ENCODE peak calls at places on chromosome 3, in six cellular contexts. S, M, D, G, X and Q are unnamed samples.

GRCh38 chr3:124498891-124499290 is 231.4 kb upstream of the UMPS start:
- DNase-seq in S (no peak), D (no peak), X (no peak), M (no peak), G (no peak), Q (no peak)

GRCh38 chr3:71972031-71972430 is 187.1 kb upstream of the PROK2 start:
- DNase-seq in X (no peak), S (no peak), M (no peak), D (no peak), G (no peak), Q (no peak)

GRCh38 chr3:16338124-16338523 is 73.1 kb downstream of the OXNAD1 start:
- DNase-seq in M (no peak), S (no peak), G (no peak), D (peak), X (no peak), Q (no peak)

GRCh38 chr3:171383206-171384018 is 76.8 kb downstream of the TNIK start:
- DNase-seq in X (peak), M (no peak), S (no peak), G (peak), D (no peak), Q (no peak)

GRCh38 chr3:31532587-31533168 is at the start of gene STT3B:
- DNase-seq in D (peak), X (peak), M (peak), G (peak), S (peak), Q (peak)

GRCh38 chr3:107205354-107205753 is 171.9 kb upstream of the CCDC54 start:
- DNase-seq in D (no peak), S (no peak), M (no peak), X (no peak), G (no peak), Q (no peak)

GRCh38 chr3:139610886-139611285 is 66.9 kb downstream of the NMNAT3 start:
- DNase-seq in G (no peak), S (no peak), D (no peak), X (no peak), M (no peak), Q (no peak)

GRCh38 chr3:153400641-153401040 is 238.6 kb downstream of the RAP2B start:
- DNase-seq in S (no peak), G (no peak), M (no peak), X (peak), D (no peak), Q (no peak)

GRCh38 chr3:76438971-76439370 is 600.9 kb upstream of the ROBO2 start:
- DNase-seq in X (no peak), M (no peak), S (no peak), D (no peak), G (no peak), Q (no peak)

GRCh38 chr3:47890832-47891620 is 88.1 kb downstream of the DHX30 start:
- DNase-seq in X (no peak), S (no peak), G (peak), D (no peak), M (no peak), Q (no peak)

GRCh38 chr3:94252316-94252715 is 189.5 kb downstream of the NSUN3 start:
- DNase-seq in D (no peak), S (no peak), X (no peak), M (no peak), G (no peak), Q (no peak)

GRCh38 chr3:65202395-65202794 is 514.6 kb upstream of the ADAMTS9 start:
- DNase-seq in M (no peak), G (no peak), X (no peak), S (no peak), D (no peak), Q (no peak)

GRCh38 chr3:1374471-1374870 is 281.6 kb downstream of the CNTN6 start:
- DNase-seq in G (no peak), D (no peak), X (no peak), M (no peak), S (no peak), Q (no peak)

GRCh38 chr3:87287025-87287424 is 10.6 kb upstream of the POU1F1 start:
- DNase-seq in M (no peak), D (no peak), S (peak), G (no peak), X (peak), Q (no peak)

GRCh38 chr3:156483002-156483401 is 71.9 kb downstream of the SSR3 start:
- DNase-seq in X (no peak), D (no peak), M (no peak), G (no peak), S (no peak), Q (no peak)

GRCh38 chr3:149340310-149340933 is 7.0 kb upstream of the TM4SF18 start:
- DNase-seq in M (no peak), S (no peak), G (no peak), D (no peak), X (peak), Q (no peak)

GRCh38 chr3:11335056-11335608 is 62.9 kb downstream of the ATG7 start:
- DNase-seq in M (no peak), D (no peak), X (peak), G (peak), S (peak), Q (peak)

GRCh38 chr3:57738406-57738805 is 17.7 kb upstream of the SLMAP start:
- DNase-seq in M (no peak), D (no peak), X (no peak), G (no peak), S (no peak), Q (no peak)

GRCh38 chr3:8529197-8529637 is 27.6 kb downstream of the LMCD1 start:
- DNase-seq in G (peak), X (peak), M (no peak), D (no peak), S (no peak), Q (no peak)

GRCh38 chr3:172646439-172647015 is 64.3 kb downstream of the NCEH1 start:
- DNase-seq in D (no peak), S (no peak), M (peak), X (peak), G (no peak), Q (peak)

GRCh38 chr3:146142757-146143156 is 18.2 kb downstream of the PLOD2 start:
- DNase-seq in S (no peak), M (no peak), G (peak), D (no peak), X (peak), Q (no peak)

GRCh38 chr3:127173516-127174166 is 19.3 kb upstream of the PRR23E start:
- DNase-seq in M (no peak), S (no peak), D (no peak), G (no peak), X (no peak), Q (no peak)

GRCh38 chr3:115693868-115694267 is 70.6 kb downstream of the GAP43 start:
- DNase-seq in M (no peak), X (no peak), D (no peak), G (peak), S (no peak), Q (no peak)

GRCh38 chr3:186870421-186871201 is 28.1 kb downstream of the ADIPOQ start:
- DNase-seq in X (no peak), G (no peak), D (no peak), M (no peak), S (no peak), Q (no peak)

GRCh38 chr3:15467227-15468181 is 40.1 kb downstream of the EAF1 start:
- DNase-seq in S (no peak), M (no peak), X (no peak), G (no peak), D (no peak), Q (no peak)

GRCh38 chr3:32626650-32627049 is 56.0 kb upstream of the DYNC1LI1 start:
- DNase-seq in M (no peak), D (no peak), S (no peak), X (no peak), G (no peak), Q (no peak)

GRCh38 chr3:148158210-148158609 is 539.5 kb upstream of the AGTR1 start:
- DNase-seq in D (no peak), M (peak), G (peak), S (no peak), X (peak), Q (no peak)

GRCh38 chr3:4562595-4562994 is 69.4 kb downstream of the ITPR1 start:
- DNase-seq in M (no peak), G (no peak), D (no peak), X (no peak), S (no peak), Q (no peak)

GRCh38 chr3:172808969-172809546 is 58.5 kb downstream of the ECT2 start:
- DNase-seq in D (no peak), M (no peak), X (peak), G (peak), S (peak), Q (no peak)

GRCh38 chr3:20573175-20573574 is 387.2 kb upstream of the SGO1 start:
- DNase-seq in M (no peak), D (no peak), G (no peak), S (peak), X (peak), Q (no peak)

GRCh38 chr3:187767266-187768032 is 22.2 kb upstream of the BCL6 start:
- DNase-seq in X (peak), S (no peak), D (no peak), M (no peak), G (no peak), Q (no peak)

GRCh38 chr3:149414557-149415231 is 37.2 kb upstream of the TM4SF1 start:
- DNase-seq in D (no peak), X (peak), S (no peak), G (no peak), M (no peak), Q (no peak)

GRCh38 chr3:134029734-134030381 is at the start of gene SLCO2A1:
- DNase-seq in X (peak), G (no peak), D (no peak), M (peak), S (no peak), Q (peak)

GRCh38 chr3:14237431-14237830 is 58.8 kb downstream of the LSM3 start:
- DNase-seq in X (no peak), S (no peak), M (peak), D (no peak), G (no peak), Q (no peak)

GRCh38 chr3:17314171-17314570 is 428.3 kb downstream of the TBC1D5 start:
- DNase-seq in M (no peak), G (no peak), X (no peak), D (no peak), S (no peak), Q (no peak)